ENCODE peak calls at places on chromosomes 11 and 22, in seven cellular contexts. O is GM12878, N is GM12892, A is SK-N-SH, X is H1, E is HepG2, U is K562. R is an unnamed sample.

GRCh38 chr11:121596195-121597145 is 143.7 kb upstream of the SORL1-AS1 start:
- DNase-seq in O (no peak), N (no peak), A (no peak), X (no peak), E (no peak), U (no peak), R (no peak)

GRCh38 chr11:35043933-35044332 is 95.0 kb upstream of the CD44 start:
- DNase-seq in O (no peak), N (no peak), A (no peak), X (no peak), E (no peak), U (no peak), R (no peak)

GRCh38 chr11:11373934-11374333 is 20.9 kb upstream of the CSNK2A3 start:
- DNase-seq in O (no peak), N (no peak), A (no peak), X (no peak), E (no peak), U (no peak), R (no peak)

GRCh38 chr22:44404341-44405020 is 91.7 kb upstream of the SHISAL1 start:
- DNase-seq in O (no peak), N (no peak), A (no peak), X (no peak), E (no peak), U (no peak), R (no peak)

GRCh38 chr11:61815790-61816735 is 740 bp downstream of the FADS1 start:
- DNase-seq in O (no peak), N (peak), A (peak), X (peak), E (peak), U (peak), R (peak)

GRCh38 chr11:100681064-100681502 is 6.0 kb upstream of the ARHGAP42 start:
- DNase-seq in O (peak), N (peak), A (no peak), X (no peak), E (peak), U (peak), R (peak)

GRCh38 chr22:30205281-30206115 is 41.1 kb downstream of the LIF start:
- DNase-seq in O (no peak), N (no peak), A (peak), X (no peak), E (peak), U (no peak), R (no peak)

GRCh38 chr22:50271519-50271970 is 1.4 kb upstream of the MAPK11 start:
- DNase-seq in O (no peak), N (peak), A (peak), X (peak), E (peak), U (peak), R (peak)

GRCh38 chr11:4018641-4019040 is 76.0 kb upstream of the RRM1 start:
- DNase-seq in O (no peak), N (no peak), A (no peak), X (no peak), E (no peak), U (no peak), R (no peak)

GRCh38 chr11:114085965-114086364 is 26.5 kb downstream of the ZBTB16 start:
- DNase-seq in O (no peak), N (no peak), A (no peak), X (no peak), E (no peak), U (no peak), R (no peak)

GRCh38 chr11:69874984-69875673 is 55.9 kb upstream of the FGF3 start:
- DNase-seq in O (no peak), N (no peak), A (peak), X (peak), E (no peak), U (no peak), R (no peak)

GRCh38 chr22:42855726-42856125 is 1.3 kb downstream of the ARFGAP3 start:
- DNase-seq in O (no peak), N (no peak), A (no peak), X (no peak), E (no peak), U (no peak), R (no peak)

GRCh38 chr11:7657306-7658025 is 15.8 kb downstream of the CYB5R2 start:
- DNase-seq in O (no peak), N (no peak), A (peak), X (peak), E (peak), U (peak), R (no peak)

GRCh38 chr11:118304227-118304808 is at the start of gene CD3E:
- DNase-seq in O (no peak), N (no peak), A (no peak), X (no peak), E (no peak), U (no peak), R (no peak)

GRCh38 chr11:10304495-10305261 is at the start of gene ADM:
- DNase-seq in O (no peak), N (no peak), A (peak), X (peak), E (peak), U (peak), R (no peak)

GRCh38 chr11:36598051-36598450 is at the start of gene RAG2:
- DNase-seq in O (no peak), N (no peak), A (peak), X (no peak), E (no peak), U (no peak), R (no peak)

GRCh38 chr11:108758458-108758857 is 93.6 kb downstream of the DDX10 start:
- DNase-seq in O (no peak), N (no peak), A (no peak), X (no peak), E (no peak), U (no peak), R (no peak)

GRCh38 chr11:12542186-12542935 is 131.9 kb upstream of the TEAD1 start:
- DNase-seq in O (no peak), N (no peak), A (no peak), X (peak), E (no peak), U (no peak), R (no peak)

GRCh38 chr11:15158351-15159015 is 43.8 kb downstream of the INSC start:
- DNase-seq in O (no peak), N (no peak), A (no peak), X (no peak), E (no peak), U (no peak), R (no peak)

GRCh38 chr22:36385491-36386350 is 2.0 kb downstream of the MYH9 start:
- DNase-seq in O (no peak), N (no peak), A (no peak), X (no peak), E (peak), U (no peak), R (no peak)

GRCh38 chr11:118744001-118744400 is 47.0 kb downstream of the DDX6 start:
- DNase-seq in O (no peak), N (no peak), A (peak), X (no peak), E (no peak), U (no peak), R (no peak)

GRCh38 chr11:65432133-65432650 is 9.6 kb downstream of the NEAT1 start:
- DNase-seq in O (no peak), N (no peak), A (no peak), X (no peak), E (no peak), U (no peak), R (no peak)

GRCh38 chr11:2578006-2578933 is 121.5 kb downstream of the KCNQ1OT1 start:
- DNase-seq in O (no peak), N (no peak), A (peak), X (no peak), E (no peak), U (no peak), R (no peak)

GRCh38 chr11:77195071-77195705 is 67.1 kb downstream of the MYO7A start:
- DNase-seq in O (no peak), N (no peak), A (no peak), X (no peak), E (no peak), U (no peak), R (no peak)

GRCh38 chr11:120238968-120239620 is 846 bp upstream of the POU2F3 start:
- DNase-seq in O (no peak), N (no peak), A (no peak), X (no peak), E (no peak), U (no peak), R (no peak)
- TF ChIP-seq TAF1 in O (no peak), N (no peak), A (no peak), X (no peak), E (no peak), U (no peak), R (no peak)

GRCh38 chr11:91265946-91266345 is 958.7 kb upstream of the FAT3 start:
- DNase-seq in O (no peak), N (no peak), A (no peak), X (no peak), E (no peak), U (no peak), R (no peak)
- TF ChIP-seq TAF1 in O (no peak), N (no peak), A (no peak), X (no peak), E (no peak), U (no peak), R (no peak)

GRCh38 chr22:28245579-28246224 is 326.6 kb upstream of the PITPNB start:
- DNase-seq in O (no peak), N (no peak), A (no peak), X (no peak), E (peak), U (no peak), R (no peak)
- TF ChIP-seq TAF1 in O (no peak), N (no peak), A (no peak), X (no peak), E (no peak), U (no peak), R (no peak)

GRCh38 chr22:37745548-37746365 is 48.9 kb downstream of the TRIOBP start:
- DNase-seq in O (peak), N (peak), A (peak), X (peak), E (peak), U (peak), R (peak)
- TF ChIP-seq TAF1 in O (peak), N (no peak), A (peak), X (no peak), E (no peak), U (peak), R (no peak)

DNA sequence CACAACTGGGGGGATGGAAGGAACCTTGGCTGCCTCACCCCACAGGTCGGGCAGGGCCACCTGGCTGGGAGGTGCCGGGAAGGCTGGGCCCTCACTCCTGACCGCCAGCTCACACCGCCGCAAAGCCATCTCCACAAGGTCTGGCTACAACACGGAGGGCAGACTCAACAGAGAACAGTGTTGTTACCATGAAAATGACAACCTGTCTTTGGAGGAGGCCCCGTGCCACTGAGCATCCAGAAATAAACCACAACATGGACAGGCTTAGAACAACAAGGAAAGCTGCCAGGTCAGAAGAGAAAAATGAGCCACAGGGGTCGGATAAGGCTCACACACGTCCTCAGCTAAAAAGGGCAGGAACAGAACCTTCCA is 3.0 kb downstream of the DERL3 start:
- DNase-seq in O (no peak), N (no peak), A (peak), X (no peak), E (no peak), U (no peak), R (no peak)
- TF ChIP-seq TAF1 in O (no peak), N (no peak), A (no peak), X (no peak), E (no peak), U (no peak), R (no peak)

GRCh38 chr22:28398987-28399386 is 280.7 kb downstream of the TTC28 start:
- DNase-seq in O (no peak), N (no peak), A (no peak), X (no peak), E (no peak), U (no peak), R (no peak)

GRCh38 chr22:28395920-28396447 is 283.7 kb downstream of the TTC28 start:
- DNase-seq in O (no peak), N (no peak), A (no peak), X (no peak), E (peak), U (no peak), R (no peak)

GRCh38 chr22:28395520-28395919 is 284.1 kb downstream of the TTC28 start:
- DNase-seq in O (no peak), N (no peak), A (no peak), X (no peak), E (no peak), U (no peak), R (no peak)

GRCh38 chr22:28397324-28397723 is 282.3 kb downstream of the TTC28 start:
- DNase-seq in O (no peak), N (no peak), A (peak), X (no peak), E (no peak), U (no peak), R (no peak)

DNA sequence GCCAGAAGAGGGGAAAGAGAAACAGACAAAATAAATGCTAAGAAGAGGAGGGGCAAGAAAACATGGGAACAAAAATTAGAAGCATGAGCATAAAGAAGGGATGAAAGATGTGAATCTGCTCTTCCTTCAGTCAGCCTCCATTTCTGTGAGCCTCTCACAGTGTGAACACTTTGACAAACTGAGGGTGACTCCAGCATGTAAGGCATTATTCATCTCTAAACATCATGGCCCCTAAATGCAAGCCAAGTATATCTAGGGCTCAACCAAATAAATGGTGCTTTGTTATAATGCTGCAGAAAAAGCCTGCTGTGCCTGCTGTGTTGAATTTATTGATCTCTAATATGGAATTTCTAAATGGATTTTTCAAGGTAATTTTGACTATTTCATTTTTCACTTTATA is 281.3 kb downstream of the TTC28 start:
- DNase-seq in O (no peak), N (no peak), A (no peak), X (no peak), E (no peak), U (no peak), R (no peak)
- TF ChIP-seq TAF1 in O (no peak), N (no peak), A (no peak), X (no peak), E (no peak), U (no peak), R (no peak)

DNA sequence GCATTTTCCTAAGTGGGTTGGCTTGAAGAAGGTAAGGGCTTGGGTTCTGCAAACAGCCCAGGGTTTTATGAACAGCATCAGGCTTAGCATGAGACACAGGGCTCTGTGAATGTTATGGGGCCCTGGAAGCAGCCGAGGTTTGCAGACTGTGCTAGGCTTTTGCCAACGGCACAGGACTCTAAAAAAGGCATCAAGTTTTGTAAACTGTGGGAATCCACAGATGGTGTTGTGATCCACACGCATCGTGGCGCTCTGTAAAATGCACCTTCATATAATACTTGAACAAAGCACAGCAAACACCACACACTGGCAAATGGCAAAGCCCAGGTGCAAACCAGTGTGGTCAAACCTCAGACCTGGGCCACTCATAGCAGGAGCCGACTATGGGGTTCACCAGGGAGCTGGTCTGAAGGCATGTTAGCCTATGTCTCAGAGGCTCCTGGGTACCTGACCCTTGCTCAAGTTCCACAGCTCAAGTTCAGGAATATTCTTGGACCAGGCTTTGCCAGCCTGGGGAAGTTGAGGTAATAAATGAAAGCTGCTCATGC is 2.4 kb upstream of the SLCO2B1 start:
- DNase-seq in O (no peak), N (no peak), A (no peak), X (no peak), E (no peak), U (no peak), R (no peak)
- TF ChIP-seq TAF1 in O (no peak), N (no peak), A (no peak), X (no peak), E (no peak), U (no peak), R (no peak)

R was measured in GM12891.